ENCODE peak calls at places on chromosomes 3 and 15, in eight cellular contexts. N, J, U, E, Q, Z, V and F are unnamed samples.

GRCh38 chr15:90231028-90232017 is 2.4 kb downstream of the CIB1 start:
- DNase-seq in N (no peak), J (no peak), U (peak; percentile 87), E (no peak), Q (peak; percentile 74), Z (peak; percentile 78), V (no peak), F (no peak)

GRCh38 chr3:120566243-120566980 is 29.7 kb upstream of the NDUFB4 start:
- DNase-seq in N (no peak), J (no peak), U (no peak), E (no peak), Q (no peak), Z (no peak), V (no peak), F (no peak)

GRCh38 chr3:123406598-123406997 is 42.3 kb downstream of the ADCY5 start:
- DNase-seq in N (no peak), J (no peak), U (no peak), E (no peak), Q (no peak), Z (no peak), V (no peak), F (no peak)

GRCh38 chr15:66706225-66706732 is 4.2 kb downstream of the SMAD6 start:
- DNase-seq in N (no peak), J (no peak), U (no peak), E (no peak), Q (no peak), Z (peak; percentile 42), V (peak; percentile 78), F (peak; percentile 57)

GRCh38 chr3:132716372-132716771 is 5.8 kb downstream of the NPHP3 start:
- DNase-seq in N (no peak), J (no peak), U (no peak), E (no peak), Q (no peak), Z (no peak), V (no peak), F (no peak)

GRCh38 chr3:79870006-79870620 is 102.3 kb upstream of the ROBO1 start:
- DNase-seq in N (no peak), J (no peak), U (no peak), E (no peak), Q (no peak), Z (no peak), V (no peak), F (no peak)

GRCh38 chr15:36332301-36332700 is 247.1 kb upstream of the CDIN1 start:
- DNase-seq in N (peak; percentile 19), J (no peak), U (no peak), E (peak; percentile 45), Q (no peak), Z (no peak), V (no peak), F (no peak)

GRCh38 chr3:71074416-71074815 is 509.1 kb downstream of the FOXP1 start:
- DNase-seq in N (peak; percentile 50), J (no peak), U (no peak), E (no peak), Q (no peak), Z (no peak), V (no peak), F (no peak)

GRCh38 chr3:50714953-50715352 is 40.2 kb downstream of the DOCK3 start:
- DNase-seq in N (peak; percentile 1), J (no peak), U (no peak), E (peak; percentile 21), Q (no peak), Z (no peak), V (no peak), F (peak; percentile 17)

GRCh38 chr3:21672303-21672702 is 78.7 kb downstream of the ZNF385D start:
- DNase-seq in N (peak; percentile 100), J (no peak), U (no peak), E (peak; percentile 61), Q (no peak), Z (no peak), V (no peak), F (no peak)

GRCh38 chr3:127492426-127492825 is 98.1 kb downstream of the TPRA1 start:
- DNase-seq in N (no peak), J (no peak), U (no peak), E (no peak), Q (no peak), Z (no peak), V (no peak), F (no peak)

GRCh38 chr3:165725296-165725695 is 111.9 kb downstream of the BCHE start:
- DNase-seq in N (no peak), J (no peak), U (no peak), E (no peak), Q (no peak), Z (no peak), V (no peak), F (no peak)

GRCh38 chr3:149180057-149180573 is 41.5 kb downstream of the CP start:
- DNase-seq in N (peak; percentile 100), J (no peak), U (no peak), E (peak; percentile 99), Q (no peak), Z (no peak), V (no peak), F (peak; percentile 7)

GRCh38 chr15:90955911-90956310 is 1.2 kb downstream of the RCCD1 start:
- DNase-seq in N (no peak), J (peak; percentile 11), U (no peak), E (no peak), Q (no peak), Z (peak; percentile 40), V (no peak), F (peak; percentile 55)

DNA sequence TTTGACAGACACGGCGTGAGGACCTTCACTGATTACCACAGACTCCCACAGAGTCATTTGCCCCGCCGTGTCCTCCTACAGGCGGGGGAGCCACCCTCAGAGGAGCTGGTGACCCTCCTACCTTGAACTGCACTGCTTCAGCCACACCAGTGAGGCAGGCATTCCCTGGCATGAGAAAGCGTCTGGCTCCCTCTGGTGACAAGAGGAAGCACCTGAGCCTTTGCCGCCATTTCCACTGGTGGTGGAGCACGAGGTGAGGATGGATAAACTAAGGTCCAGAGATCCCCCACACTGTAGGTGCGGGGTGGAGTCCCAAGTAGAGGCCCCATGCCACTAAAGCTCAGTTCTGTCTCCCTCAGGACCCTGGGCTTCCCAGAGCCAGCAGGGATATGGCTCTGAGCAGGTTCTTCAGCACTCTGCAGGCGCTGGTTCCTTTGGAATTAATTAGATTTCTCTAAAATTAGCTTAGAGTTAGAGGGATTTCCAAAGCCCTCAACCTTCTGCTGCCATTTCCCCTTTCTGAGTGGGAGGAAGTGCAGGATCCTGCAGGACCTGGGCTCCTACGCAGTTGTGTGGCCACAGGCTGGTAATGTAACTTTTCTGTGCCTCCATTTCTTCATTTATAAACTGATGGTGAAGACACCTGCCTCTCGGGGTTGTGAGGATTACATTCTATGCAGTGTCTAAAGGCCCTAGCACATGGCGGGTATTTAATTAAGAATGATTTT is 224.0 kb downstream of the SLCO3A1 start:
- DNase-seq in N (peak; percentile 64), J (peak; percentile 91), U (peak; percentile 9), E (no peak), Q (no peak), Z (peak; percentile 60), V (peak; percentile 88), F (peak; percentile 76)
- TF ChIP-seq CTCF in N (peak; percentile 77), J (peak; percentile 80), U (peak; percentile 13), E (peak; percentile 35), Q (peak; percentile 51), Z (peak; percentile 65), V (peak; percentile 77), F (peak; percentile 78)

DNA sequence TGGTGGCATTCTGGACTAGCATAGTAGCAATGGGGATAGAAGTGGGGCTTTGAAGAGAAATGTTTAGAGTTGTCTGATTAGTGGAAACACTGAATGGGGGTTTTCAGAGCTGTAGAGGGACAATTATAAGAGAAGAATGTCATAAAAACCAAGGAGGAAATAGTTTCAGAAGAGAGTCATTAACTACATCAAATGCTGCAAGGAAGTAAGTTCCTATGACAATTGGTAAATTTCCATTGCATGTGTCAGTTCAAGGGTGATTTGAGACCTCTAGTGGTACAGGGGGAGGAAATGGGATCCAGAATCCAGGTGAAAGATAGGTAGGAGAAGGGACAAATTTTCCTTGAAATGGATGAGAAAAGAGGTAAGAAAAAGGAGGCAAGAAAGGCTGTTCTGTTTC is 68.3 kb upstream of the TBC1D5 start:
- DNase-seq in N (peak; percentile 18), J (peak; percentile 41), U (no peak), E (no peak), Q (no peak), Z (no peak), V (no peak), F (peak; percentile 33)
- TF ChIP-seq CTCF in N (peak; percentile 31), J (peak; percentile 47), U (peak; percentile 8), E (peak; percentile 13), Q (no peak), Z (no peak), V (no peak), F (peak; percentile 23)

GRCh38 chr15:75731248-75732100 is 18.8 kb upstream of the CSPG4 start:
- DNase-seq in N (peak; percentile 46), J (peak; percentile 59), U (no peak), E (no peak), Q (no peak), Z (no peak), V (no peak), F (no peak)
- TF ChIP-seq CTCF in N (no peak), J (no peak), U (no peak), E (peak; percentile 14), Q (no peak), Z (no peak), V (peak; percentile 18), F (peak; percentile 21)

DNA sequence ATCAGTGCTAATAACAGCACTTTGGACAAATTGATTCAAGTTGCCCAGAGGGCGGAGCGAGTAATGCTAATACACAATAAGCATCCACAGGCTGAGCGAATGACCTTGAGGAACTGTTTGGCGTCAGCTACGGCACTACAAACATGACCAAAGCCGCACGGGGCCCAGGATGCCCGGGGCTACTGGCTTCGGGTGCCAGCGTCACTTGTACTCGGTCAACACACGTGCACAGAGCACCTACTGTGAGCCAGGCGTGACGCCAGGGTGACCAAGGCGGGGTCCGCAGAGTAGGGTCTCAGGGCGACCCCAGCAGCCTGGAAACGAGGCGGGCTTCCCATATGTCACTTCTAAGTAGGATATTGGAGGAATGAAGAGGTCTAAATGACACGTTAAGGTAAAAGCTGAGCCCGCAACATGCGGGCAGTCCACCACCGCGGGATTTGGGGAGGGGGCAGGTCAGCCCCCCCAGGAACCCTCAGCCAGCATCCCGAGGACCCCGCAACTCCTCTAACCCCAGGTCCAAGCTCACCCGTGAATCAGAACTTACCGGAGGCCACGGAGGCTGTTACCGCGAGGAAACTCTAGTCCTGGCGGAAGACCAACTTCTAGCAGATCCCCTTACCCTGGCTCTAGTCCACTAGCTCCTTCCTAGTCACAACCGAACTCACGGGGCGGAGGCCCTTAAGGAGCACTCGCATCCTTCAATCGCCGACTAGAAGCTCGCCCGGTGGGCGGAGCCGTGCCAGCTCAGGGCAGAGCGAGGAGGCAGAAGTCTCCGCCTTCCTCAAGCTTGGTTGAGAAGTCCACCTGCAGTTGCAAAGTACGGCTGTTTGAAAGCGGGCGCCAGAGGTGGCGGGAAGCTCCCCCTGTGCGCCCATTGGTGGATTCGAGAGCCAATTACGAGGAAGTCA is at the start of gene CEP152:
- DNase-seq in N (peak; percentile 100), J (peak; percentile 100), U (peak; percentile 98), E (peak; percentile 99), Q (peak; percentile 98), Z (peak; percentile 88), V (peak; percentile 100), F (peak; percentile 100)
- TF ChIP-seq CTCF in N (no peak), J (no peak), U (no peak), E (no peak), Q (no peak), Z (no peak), V (no peak), F (no peak)

DNA sequence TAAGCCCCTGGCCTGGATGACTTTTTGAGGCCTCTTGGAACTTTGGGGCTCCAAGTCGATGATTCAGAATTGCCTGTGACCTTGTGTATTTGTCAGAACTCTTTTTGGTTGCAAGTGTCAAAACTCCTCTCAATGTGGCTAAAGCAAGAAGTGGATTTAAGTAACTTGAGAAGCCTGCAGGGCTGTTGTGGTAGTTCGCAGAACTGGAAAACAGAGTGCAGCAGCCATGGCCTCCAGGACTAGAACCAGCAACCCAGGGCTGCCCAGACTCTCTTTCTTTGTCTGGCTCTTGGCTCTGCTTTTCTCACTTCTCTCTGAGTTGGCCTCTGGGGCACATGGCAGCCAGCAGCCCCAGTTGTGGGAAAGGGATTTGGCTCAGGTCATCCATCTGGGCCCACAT is 59.0 kb downstream of the BHLHE40 start:
- DNase-seq in N (peak; percentile 12), J (no peak), U (no peak), E (no peak), Q (no peak), Z (no peak), V (no peak), F (no peak)
- TF ChIP-seq CTCF in N (no peak), J (no peak), U (no peak), E (no peak), Q (no peak), Z (no peak), V (no peak), F (no peak)